ENCODE peak calls at places on chromosomes 4 and X, in five cellular contexts. P is hypothalamus, E is cardiac muscle cell, Z is NCI-H345, M is NCI-H1417 treated with DMSO at 0.1 percent for 48 hours. W is an unnamed sample.

GRCh38 chrX:2320580-2321327 is 180.0 kb downstream of the DHRSX start:
- DNase-seq in P (no peak), E (peak; percentile 85), Z (no peak), M (no peak), W (no peak)

GRCh38 chr4:88411491-88412101 is 32.9 kb downstream of the HERC6 start:
- DNase-seq in P (no peak), E (no peak), Z (no peak), M (no peak), W (no peak)

GRCh38 chr4:15805583-15806517 is 27.7 kb downstream of the CD38 start:
- DNase-seq in P (no peak), E (peak; percentile 73), Z (peak; percentile 39), M (no peak), W (peak; percentile 18)

GRCh38 chr4:40492747-40493146 is 136.9 kb downstream of the RBM47 start:
- DNase-seq in P (no peak), E (peak; percentile 53), Z (no peak), M (no peak), W (no peak)

GRCh38 chr4:121728066-121728465 is 31.3 kb upstream of the ANXA5 start:
- DNase-seq in P (no peak), E (peak; percentile 74), Z (no peak), M (no peak), W (no peak)

GRCh38 chr4:108080752-108081151 is 88.0 kb downstream of the LEF1 start:
- DNase-seq in P (no peak), E (no peak), Z (no peak), M (no peak), W (no peak)

GRCh38 chr4:146641762-146642161 is 3.1 kb downstream of the POU4F2 start:
- DNase-seq in P (no peak), E (no peak), Z (no peak), M (no peak), W (no peak)

GRCh38 chr4:94559351-94559806 is 107.6 kb downstream of the PDLIM5 start:
- DNase-seq in P (no peak), E (no peak), Z (no peak), M (no peak), W (no peak)

GRCh38 chr4:30837131-30837539 is 117.0 kb downstream of the PCDH7 start:
- DNase-seq in P (no peak), E (peak; percentile 35), Z (no peak), M (no peak), W (no peak)

GRCh38 chr4:159534655-159535054 is 431.8 kb downstream of the RAPGEF2 start:
- DNase-seq in P (no peak), E (no peak), Z (no peak), M (no peak), W (no peak)

GRCh38 chrX:15384304-15384703 is at the start of gene VEGFD:
- DNase-seq in P (no peak), E (peak; percentile 74), Z (no peak), M (no peak), W (no peak)

GRCh38 chr4:142707397-142707796 is 138.7 kb downstream of the INPP4B start:
- DNase-seq in P (no peak), E (peak; percentile 1), Z (no peak), M (no peak), W (no peak)

GRCh38 chr4:141686146-141686775 is 49.9 kb downstream of the IL15 start:
- DNase-seq in P (no peak), E (peak; percentile 71), Z (peak; percentile 19), M (no peak), W (no peak)

GRCh38 chrX:11893933-11894710 is 136.1 kb downstream of the MSL3 start:
- DNase-seq in P (no peak), E (no peak), Z (no peak), M (no peak), W (no peak)

GRCh38 chrX:134513091-134513490 is 53.1 kb downstream of the HPRT1 start:
- DNase-seq in P (no peak), E (no peak), Z (no peak), M (no peak), W (no peak)

GRCh38 chr4:155929833-155930232 is 23.8 kb downstream of the CTSO start:
- DNase-seq in P (no peak), E (no peak), Z (no peak), M (no peak), W (no peak)

W was measured in DMS79.